ENCODE peak calls at places on chromosomes 11 and 22, in nine cellular contexts. One of them, this sample, is unnamed.

GRCh38 chr22:42217019-42217751 is 53.3 kb downstream of the TCF20 start:
- DNase-seq in activated gamma-delta T cell treated with Interleukin-2 at 50 U/mL for 16 hours: no peak
- DNase-seq in right atrium auricular region: no peak
- DNase-seq in fibroblast of mammary gland: peak; percentile 3
- DNase-seq in MV-4-11: no peak
- DNase-seq in GM19239: peak; percentile 19
- DNase-seq in mesendoderm: no peak
- DNase-seq in HTR-8/SVneo: no peak
- DNase-seq in globus pallidus: no peak
- DNase-seq in this sample: no peak

GRCh38 chr11:72544589-72544988 is 110.3 kb upstream of the CLPB start:
- DNase-seq in activated gamma-delta T cell treated with Interleukin-2 at 50 U/mL for 16 hours: no peak
- DNase-seq in right atrium auricular region: no peak
- DNase-seq in fibroblast of mammary gland: no peak
- DNase-seq in MV-4-11: no peak
- DNase-seq in GM19239: no peak
- DNase-seq in mesendoderm: no peak
- DNase-seq in HTR-8/SVneo: no peak
- DNase-seq in globus pallidus: no peak
- DNase-seq in this sample: no peak

GRCh38 chr22:36144886-36145541 is 15.5 kb downstream of the APOL3 start:
- DNase-seq in activated gamma-delta T cell treated with Interleukin-2 at 50 U/mL for 16 hours: no peak
- DNase-seq in right atrium auricular region: peak; percentile 77
- DNase-seq in fibroblast of mammary gland: peak; percentile 76
- DNase-seq in MV-4-11: peak; percentile 48
- DNase-seq in GM19239: no peak
- DNase-seq in mesendoderm: peak; percentile 90
- DNase-seq in HTR-8/SVneo: peak; percentile 41
- DNase-seq in globus pallidus: peak; percentile 72
- DNase-seq in this sample: peak; percentile 81

GRCh38 chr11:110711448-110711775 is 825 bp downstream of the ARHGAP20 start:
- DNase-seq in activated gamma-delta T cell treated with Interleukin-2 at 50 U/mL for 16 hours: no peak
- DNase-seq in right atrium auricular region: no peak
- DNase-seq in fibroblast of mammary gland: no peak
- DNase-seq in MV-4-11: no peak
- DNase-seq in GM19239: no peak
- DNase-seq in mesendoderm: no peak
- DNase-seq in HTR-8/SVneo: no peak
- DNase-seq in globus pallidus: no peak
- DNase-seq in this sample: no peak

GRCh38 chr11:57349491-57350274 is 11.5 kb downstream of the P2RX3 start:
- DNase-seq in activated gamma-delta T cell treated with Interleukin-2 at 50 U/mL for 16 hours: peak; percentile 64
- DNase-seq in right atrium auricular region: peak; percentile 77
- DNase-seq in fibroblast of mammary gland: peak; percentile 33
- DNase-seq in MV-4-11: no peak
- DNase-seq in GM19239: peak; percentile 52
- DNase-seq in mesendoderm: peak; percentile 71
- DNase-seq in HTR-8/SVneo: peak; percentile 69
- DNase-seq in globus pallidus: no peak
- DNase-seq in this sample: peak; percentile 58

GRCh38 chr11:72741429-72741833 is 10.8 kb downstream of the ARAP1 start:
- DNase-seq in activated gamma-delta T cell treated with Interleukin-2 at 50 U/mL for 16 hours: no peak
- DNase-seq in right atrium auricular region: no peak
- DNase-seq in fibroblast of mammary gland: no peak
- DNase-seq in MV-4-11: peak; percentile 88
- DNase-seq in GM19239: no peak
- DNase-seq in mesendoderm: peak; percentile 96
- DNase-seq in HTR-8/SVneo: peak; percentile 72
- DNase-seq in globus pallidus: no peak
- DNase-seq in this sample: peak; percentile 91

GRCh38 chr22:36002084-36002483 is 26.5 kb downstream of the RBFOX2 start:
- DNase-seq in activated gamma-delta T cell treated with Interleukin-2 at 50 U/mL for 16 hours: no peak
- DNase-seq in right atrium auricular region: no peak
- DNase-seq in fibroblast of mammary gland: no peak
- DNase-seq in MV-4-11: no peak
- DNase-seq in GM19239: no peak
- DNase-seq in mesendoderm: no peak
- DNase-seq in HTR-8/SVneo: no peak
- DNase-seq in globus pallidus: no peak
- DNase-seq in this sample: no peak

GRCh38 chr11:299951-300735 is 817 bp upstream of the IFITM5 start:
- DNase-seq in activated gamma-delta T cell treated with Interleukin-2 at 50 U/mL for 16 hours: no peak
- DNase-seq in right atrium auricular region: no peak
- DNase-seq in fibroblast of mammary gland: peak; percentile 40
- DNase-seq in MV-4-11: no peak
- DNase-seq in GM19239: no peak
- DNase-seq in mesendoderm: peak; percentile 54
- DNase-seq in HTR-8/SVneo: no peak
- DNase-seq in globus pallidus: no peak
- DNase-seq in this sample: no peak

GRCh38 chr22:27107824-27108223 is 450.4 kb downstream of the MIAT start:
- DNase-seq in activated gamma-delta T cell treated with Interleukin-2 at 50 U/mL for 16 hours: no peak
- DNase-seq in right atrium auricular region: peak; percentile 91
- DNase-seq in fibroblast of mammary gland: peak; percentile 90
- DNase-seq in MV-4-11: peak; percentile 53
- DNase-seq in GM19239: no peak
- DNase-seq in mesendoderm: peak; percentile 55
- DNase-seq in HTR-8/SVneo: peak; percentile 45
- DNase-seq in globus pallidus: peak; percentile 39
- DNase-seq in this sample: no peak

GRCh38 chr11:63503492-63503891 is 2.4 kb upstream of the LGALS12 start:
- DNase-seq in activated gamma-delta T cell treated with Interleukin-2 at 50 U/mL for 16 hours: no peak
- DNase-seq in right atrium auricular region: no peak
- DNase-seq in fibroblast of mammary gland: no peak
- DNase-seq in MV-4-11: peak; percentile 89
- DNase-seq in GM19239: no peak
- DNase-seq in mesendoderm: no peak
- DNase-seq in HTR-8/SVneo: no peak
- DNase-seq in globus pallidus: no peak
- DNase-seq in this sample: no peak

GRCh38 chr11:65311197-65311631 is 3.5 kb upstream of the CDC42EP2 start:
- DNase-seq in activated gamma-delta T cell treated with Interleukin-2 at 50 U/mL for 16 hours: no peak
- DNase-seq in right atrium auricular region: peak; percentile 71
- DNase-seq in fibroblast of mammary gland: peak; percentile 71
- DNase-seq in MV-4-11: no peak
- DNase-seq in GM19239: no peak
- DNase-seq in mesendoderm: peak; percentile 31
- DNase-seq in HTR-8/SVneo: no peak
- DNase-seq in globus pallidus: no peak
- DNase-seq in this sample: no peak

This sample was measured in KBM-7.